ENCODE peak calls at places on chromosomes 13 and 19, in eight cellular contexts. One of them, this sample, is unnamed.

GRCh38 chr13:76222511-76222910 is 586.4 kb downstream of the LMO7 start:
- DNase-seq in fibroblast of the aortic adventitia: no peak
- DNase-seq in iris pigment epithelial cell: no peak
- DNase-seq in activated naive CD4-positive, alpha-beta T cell: no peak
- DNase-seq in activated effector memory CD4-positive, alpha-beta T cell treated with anti-CD3 and anti-CD28 coated beads, Interleukin-2, amount 50 U/mL, for 16 hours: no peak
- DNase-seq in MCF 10A: no peak
- DNase-seq in activated T-helper 1 cell treated with anti-CD3 and anti-CD28 coated beads, Interleukin-12 subunit alpha, Interleukin-12 subunit beta, Interleukin-2, Interleukin-4 antibody, amounts not matched to agents 30 ng/mL and 10 ng/mL and 1 ng/mL, durations not matched to agents 14 hours and 24 hours and 36 hours: no peak
- DNase-seq in transverse colon: no peak
- DNase-seq in this sample: no peak

GRCh38 chr19:33280351-33280921 is 21.9 kb downstream of the CEBPA start:
- DNase-seq in transverse colon: no peak
- DNase-seq in activated effector memory CD4-positive, alpha-beta T cell treated with anti-CD3 and anti-CD28 coated beads, Interleukin-2, amount 50 U/mL, for 16 hours: no peak
- DNase-seq in iris pigment epithelial cell: no peak
- DNase-seq in activated naive CD4-positive, alpha-beta T cell: no peak
- DNase-seq in activated T-helper 1 cell treated with anti-CD3 and anti-CD28 coated beads, Interleukin-12 subunit alpha, Interleukin-12 subunit beta, Interleukin-2, Interleukin-4 antibody, amounts not matched to agents 30 ng/mL and 10 ng/mL and 1 ng/mL, durations not matched to agents 14 hours and 24 hours and 36 hours: peak
- DNase-seq in MCF 10A: no peak
- DNase-seq in fibroblast of the aortic adventitia: no peak
- DNase-seq in this sample: peak

GRCh38 chr19:22617614-22618325 is 16.4 kb upstream of the ZNF492 start:
- DNase-seq in transverse colon: no peak
- DNase-seq in MCF 10A: no peak
- DNase-seq in fibroblast of the aortic adventitia: no peak
- DNase-seq in activated T-helper 1 cell treated with anti-CD3 and anti-CD28 coated beads, Interleukin-12 subunit alpha, Interleukin-12 subunit beta, Interleukin-2, Interleukin-4 antibody, amounts not matched to agents 30 ng/mL and 10 ng/mL and 1 ng/mL, durations not matched to agents 14 hours and 24 hours and 36 hours: no peak
- DNase-seq in activated naive CD4-positive, alpha-beta T cell: no peak
- DNase-seq in activated effector memory CD4-positive, alpha-beta T cell treated with anti-CD3 and anti-CD28 coated beads, Interleukin-2, amount 50 U/mL, for 16 hours: no peak
- DNase-seq in iris pigment epithelial cell: no peak
- DNase-seq in this sample: no peak

GRCh38 chr13:27797228-27797624 is 4.9 kb downstream of the GSX1 start:
- DNase-seq in iris pigment epithelial cell: no peak
- DNase-seq in activated effector memory CD4-positive, alpha-beta T cell treated with anti-CD3 and anti-CD28 coated beads, Interleukin-2, amount 50 U/mL, for 16 hours: peak
- DNase-seq in MCF 10A: peak
- DNase-seq in transverse colon: no peak
- DNase-seq in activated naive CD4-positive, alpha-beta T cell: no peak
- DNase-seq in fibroblast of the aortic adventitia: peak
- DNase-seq in activated T-helper 1 cell treated with anti-CD3 and anti-CD28 coated beads, Interleukin-12 subunit alpha, Interleukin-12 subunit beta, Interleukin-2, Interleukin-4 antibody, amounts not matched to agents 30 ng/mL and 10 ng/mL and 1 ng/mL, durations not matched to agents 14 hours and 24 hours and 36 hours: no peak
- DNase-seq in this sample: no peak

GRCh38 chr13:78326608-78327007 is 276.7 kb downstream of the POU4F1 start:
- DNase-seq in fibroblast of the aortic adventitia: no peak
- DNase-seq in activated T-helper 1 cell treated with anti-CD3 and anti-CD28 coated beads, Interleukin-12 subunit alpha, Interleukin-12 subunit beta, Interleukin-2, Interleukin-4 antibody, amounts not matched to agents 30 ng/mL and 10 ng/mL and 1 ng/mL, durations not matched to agents 14 hours and 24 hours and 36 hours: no peak
- DNase-seq in MCF 10A: peak
- DNase-seq in transverse colon: no peak
- DNase-seq in iris pigment epithelial cell: peak
- DNase-seq in activated naive CD4-positive, alpha-beta T cell: no peak
- DNase-seq in activated effector memory CD4-positive, alpha-beta T cell treated with anti-CD3 and anti-CD28 coated beads, Interleukin-2, amount 50 U/mL, for 16 hours: no peak
- DNase-seq in this sample: no peak

GRCh38 chr13:108667205-108667604 is 37.8 kb downstream of the MYO16 start:
- DNase-seq in activated T-helper 1 cell treated with anti-CD3 and anti-CD28 coated beads, Interleukin-12 subunit alpha, Interleukin-12 subunit beta, Interleukin-2, Interleukin-4 antibody, amounts not matched to agents 30 ng/mL and 10 ng/mL and 1 ng/mL, durations not matched to agents 14 hours and 24 hours and 36 hours: no peak
- DNase-seq in activated effector memory CD4-positive, alpha-beta T cell treated with anti-CD3 and anti-CD28 coated beads, Interleukin-2, amount 50 U/mL, for 16 hours: no peak
- DNase-seq in MCF 10A: no peak
- DNase-seq in fibroblast of the aortic adventitia: no peak
- DNase-seq in transverse colon: no peak
- DNase-seq in iris pigment epithelial cell: no peak
- DNase-seq in activated naive CD4-positive, alpha-beta T cell: no peak
- DNase-seq in this sample: no peak

GRCh38 chr19:49812452-49812996 is 568 bp downstream of the FUZ start:
- DNase-seq in activated naive CD4-positive, alpha-beta T cell: no peak
- DNase-seq in activated T-helper 1 cell treated with anti-CD3 and anti-CD28 coated beads, Interleukin-12 subunit alpha, Interleukin-12 subunit beta, Interleukin-2, Interleukin-4 antibody, amounts not matched to agents 30 ng/mL and 10 ng/mL and 1 ng/mL, durations not matched to agents 14 hours and 24 hours and 36 hours: no peak
- DNase-seq in iris pigment epithelial cell: no peak
- DNase-seq in MCF 10A: no peak
- DNase-seq in fibroblast of the aortic adventitia: no peak
- DNase-seq in transverse colon: no peak
- DNase-seq in activated effector memory CD4-positive, alpha-beta T cell treated with anti-CD3 and anti-CD28 coated beads, Interleukin-2, amount 50 U/mL, for 16 hours: no peak
- DNase-seq in this sample: no peak

GRCh38 chr13:76795701-76796695 is 90.2 kb downstream of the KCTD12 start:
- DNase-seq in iris pigment epithelial cell: peak
- DNase-seq in transverse colon: no peak
- DNase-seq in activated naive CD4-positive, alpha-beta T cell: no peak
- DNase-seq in MCF 10A: no peak
- DNase-seq in activated effector memory CD4-positive, alpha-beta T cell treated with anti-CD3 and anti-CD28 coated beads, Interleukin-2, amount 50 U/mL, for 16 hours: no peak
- DNase-seq in fibroblast of the aortic adventitia: peak
- DNase-seq in activated T-helper 1 cell treated with anti-CD3 and anti-CD28 coated beads, Interleukin-12 subunit alpha, Interleukin-12 subunit beta, Interleukin-2, Interleukin-4 antibody, amounts not matched to agents 30 ng/mL and 10 ng/mL and 1 ng/mL, durations not matched to agents 14 hours and 24 hours and 36 hours: no peak
- DNase-seq in this sample: no peak

GRCh38 chr13:74820809-74821208 is 661.2 kb downstream of the TBC1D4 start:
- DNase-seq in MCF 10A: no peak
- DNase-seq in fibroblast of the aortic adventitia: no peak
- DNase-seq in transverse colon: no peak
- DNase-seq in activated T-helper 1 cell treated with anti-CD3 and anti-CD28 coated beads, Interleukin-12 subunit alpha, Interleukin-12 subunit beta, Interleukin-2, Interleukin-4 antibody, amounts not matched to agents 30 ng/mL and 10 ng/mL and 1 ng/mL, durations not matched to agents 14 hours and 24 hours and 36 hours: no peak
- DNase-seq in activated effector memory CD4-positive, alpha-beta T cell treated with anti-CD3 and anti-CD28 coated beads, Interleukin-2, amount 50 U/mL, for 16 hours: no peak
- DNase-seq in iris pigment epithelial cell: no peak
- DNase-seq in activated naive CD4-positive, alpha-beta T cell: no peak
- DNase-seq in this sample: no peak

GRCh38 chr19:10724573-10725071 is 6.7 kb downstream of the DNM2 start:
- DNase-seq in MCF 10A: no peak
- DNase-seq in iris pigment epithelial cell: no peak
- DNase-seq in fibroblast of the aortic adventitia: peak
- DNase-seq in activated naive CD4-positive, alpha-beta T cell: no peak
- DNase-seq in activated T-helper 1 cell treated with anti-CD3 and anti-CD28 coated beads, Interleukin-12 subunit alpha, Interleukin-12 subunit beta, Interleukin-2, Interleukin-4 antibody, amounts not matched to agents 30 ng/mL and 10 ng/mL and 1 ng/mL, durations not matched to agents 14 hours and 24 hours and 36 hours: no peak
- DNase-seq in activated effector memory CD4-positive, alpha-beta T cell treated with anti-CD3 and anti-CD28 coated beads, Interleukin-2, amount 50 U/mL, for 16 hours: no peak
- DNase-seq in transverse colon: no peak
- DNase-seq in this sample: no peak

GRCh38 chr19:50510121-50510670 is 795 bp downstream of the JOSD2 start:
- DNase-seq in transverse colon: no peak
- DNase-seq in activated effector memory CD4-positive, alpha-beta T cell treated with anti-CD3 and anti-CD28 coated beads, Interleukin-2, amount 50 U/mL, for 16 hours: peak
- DNase-seq in activated T-helper 1 cell treated with anti-CD3 and anti-CD28 coated beads, Interleukin-12 subunit alpha, Interleukin-12 subunit beta, Interleukin-2, Interleukin-4 antibody, amounts not matched to agents 30 ng/mL and 10 ng/mL and 1 ng/mL, durations not matched to agents 14 hours and 24 hours and 36 hours: no peak
- DNase-seq in MCF 10A: no peak
- DNase-seq in fibroblast of the aortic adventitia: no peak
- DNase-seq in iris pigment epithelial cell: peak
- DNase-seq in activated naive CD4-positive, alpha-beta T cell: no peak
- DNase-seq in this sample: no peak

GRCh38 chr13:32849369-32849768 is 166.9 kb upstream of the KL start:
- DNase-seq in fibroblast of the aortic adventitia: no peak
- DNase-seq in activated effector memory CD4-positive, alpha-beta T cell treated with anti-CD3 and anti-CD28 coated beads, Interleukin-2, amount 50 U/mL, for 16 hours: no peak
- DNase-seq in activated T-helper 1 cell treated with anti-CD3 and anti-CD28 coated beads, Interleukin-12 subunit alpha, Interleukin-12 subunit beta, Interleukin-2, Interleukin-4 antibody, amounts not matched to agents 30 ng/mL and 10 ng/mL and 1 ng/mL, durations not matched to agents 14 hours and 24 hours and 36 hours: no peak
- DNase-seq in activated naive CD4-positive, alpha-beta T cell: no peak
- DNase-seq in transverse colon: no peak
- DNase-seq in MCF 10A: no peak
- DNase-seq in iris pigment epithelial cell: no peak
- DNase-seq in this sample: no peak

GRCh38 chr19:30362156-30362754 is 9.9 kb upstream of the ZNF536 start:
- DNase-seq in transverse colon: no peak
- DNase-seq in activated T-helper 1 cell treated with anti-CD3 and anti-CD28 coated beads, Interleukin-12 subunit alpha, Interleukin-12 subunit beta, Interleukin-2, Interleukin-4 antibody, amounts not matched to agents 30 ng/mL and 10 ng/mL and 1 ng/mL, durations not matched to agents 14 hours and 24 hours and 36 hours: no peak
- DNase-seq in MCF 10A: no peak
- DNase-seq in activated effector memory CD4-positive, alpha-beta T cell treated with anti-CD3 and anti-CD28 coated beads, Interleukin-2, amount 50 U/mL, for 16 hours: no peak
- DNase-seq in activated naive CD4-positive, alpha-beta T cell: no peak
- DNase-seq in fibroblast of the aortic adventitia: no peak
- DNase-seq in iris pigment epithelial cell: no peak
- DNase-seq in this sample: no peak

GRCh38 chr19:45469835-45470146 is 2.0 kb downstream of the FOSB start:
- DNase-seq in iris pigment epithelial cell: no peak
- DNase-seq in transverse colon: peak
- DNase-seq in fibroblast of the aortic adventitia: no peak
- DNase-seq in activated effector memory CD4-positive, alpha-beta T cell treated with anti-CD3 and anti-CD28 coated beads, Interleukin-2, amount 50 U/mL, for 16 hours: no peak
- DNase-seq in activated T-helper 1 cell treated with anti-CD3 and anti-CD28 coated beads, Interleukin-12 subunit alpha, Interleukin-12 subunit beta, Interleukin-2, Interleukin-4 antibody, amounts not matched to agents 30 ng/mL and 10 ng/mL and 1 ng/mL, durations not matched to agents 14 hours and 24 hours and 36 hours: no peak
- DNase-seq in MCF 10A: peak
- DNase-seq in activated naive CD4-positive, alpha-beta T cell: no peak
- DNase-seq in this sample: peak

GRCh38 chr13:34369925-34370324 is 552.0 kb downstream of the RFC3 start:
- DNase-seq in activated naive CD4-positive, alpha-beta T cell: no peak
- DNase-seq in activated effector memory CD4-positive, alpha-beta T cell treated with anti-CD3 and anti-CD28 coated beads, Interleukin-2, amount 50 U/mL, for 16 hours: no peak
- DNase-seq in transverse colon: no peak
- DNase-seq in iris pigment epithelial cell: no peak
- DNase-seq in MCF 10A: no peak
- DNase-seq in activated T-helper 1 cell treated with anti-CD3 and anti-CD28 coated beads, Interleukin-12 subunit alpha, Interleukin-12 subunit beta, Interleukin-2, Interleukin-4 antibody, amounts not matched to agents 30 ng/mL and 10 ng/mL and 1 ng/mL, durations not matched to agents 14 hours and 24 hours and 36 hours: no peak
- DNase-seq in fibroblast of the aortic adventitia: no peak
- DNase-seq in this sample: no peak

This sample was measured in GM12865.